ENCODE peak calls at places on chromosome 6, in six cellular contexts. J is uterus, U is Peyer's patch, H is thyroid gland, M is right lobe of liver, C is esophagus squamous epithelium. T is an unnamed sample.

GRCh38 chr6:87277123-87277522 is 45.3 kb upstream of the SMIM8 start:
- DNase-seq in J (no peak), U (no peak), H (no peak), M (no peak), C (no peak), T (no peak)

GRCh38 chr6:119658917-119659316 is 309.4 kb upstream of the MAN1A1 start:
- DNase-seq in J (no peak), U (no peak), H (no peak), M (no peak), C (no peak), T (no peak)

GRCh38 chr6:170164271-170164900 is 126.5 kb downstream of the DLL1 start:
- DNase-seq in J (no peak), U (no peak), H (no peak), M (no peak), C (no peak), T (peak)

GRCh38 chr6:52305385-52305784 is 20.8 kb upstream of the MCM3 start:
- DNase-seq in J (no peak), U (no peak), H (no peak), M (no peak), C (no peak), T (no peak)

GRCh38 chr6:109865968-109866367 is 112.1 kb upstream of the GPR6 start:
- DNase-seq in J (no peak), U (no peak), H (no peak), M (no peak), C (no peak), T (peak)

GRCh38 chr6:68087399-68088133 is 547.5 kb upstream of the ADGRB3 start:
- DNase-seq in J (no peak), U (no peak), H (no peak), M (no peak), C (no peak), T (no peak)

GRCh38 chr6:39566381-39566934 is 158.8 kb downstream of the KIF6 start:
- DNase-seq in J (no peak), U (no peak), H (no peak), M (no peak), C (no peak), T (no peak)

GRCh38 chr6:140590641-140591040 is 1216.2 kb upstream of the CITED2 start:
- DNase-seq in J (no peak), U (no peak), H (no peak), M (no peak), C (no peak), T (no peak)

GRCh38 chr6:27679968-27680694 is 207.2 kb upstream of the ZNF184 start:
- DNase-seq in J (no peak), U (no peak), H (no peak), M (no peak), C (no peak), T (no peak)

GRCh38 chr6:165515963-165516624 is 146.9 kb downstream of the PDE10A start:
- DNase-seq in J (no peak), U (no peak), H (no peak), M (no peak), C (no peak), T (no peak)

GRCh38 chr6:105135907-105136432 is 43.8 kb downstream of the POPDC3 start:
- DNase-seq in J (no peak), U (no peak), H (no peak), M (no peak), C (no peak), T (no peak)

GRCh38 chr6:152723398-152723797 is 25.7 kb downstream of the MYCT1 start:
- DNase-seq in J (no peak), U (no peak), H (no peak), M (no peak), C (no peak), T (no peak)

GRCh38 chr6:151876122-151876521 is 68.6 kb downstream of the ESR1 start:
- DNase-seq in J (no peak), U (no peak), H (no peak), M (no peak), C (no peak), T (no peak)

GRCh38 chr6:24832794-24833193 is 34.1 kb upstream of the ARMH2 start:
- DNase-seq in J (no peak), U (no peak), H (no peak), M (no peak), C (no peak), T (no peak)

GRCh38 chr6:149347067-149347466 is 29.6 kb downstream of the TAB2 start:
- DNase-seq in J (no peak), U (no peak), H (no peak), M (no peak), C (no peak), T (no peak)

GRCh38 chr6:2706482-2706881 is 44.2 kb downstream of the MYLK4 start:
- DNase-seq in J (no peak), U (no peak), H (peak), M (no peak), C (no peak), T (no peak)

GRCh38 chr6:25405442-25405841 is 126.3 kb downstream of the CARMIL1 start:
- DNase-seq in J (no peak), U (no peak), H (no peak), M (no peak), C (no peak), T (no peak)

GRCh38 chr6:45991189-45991588 is 24.5 kb downstream of the CLIC5 start:
- DNase-seq in J (no peak), U (no peak), H (no peak), M (no peak), C (no peak), T (no peak)

GRCh38 chr6:110529355-110529754 is 52.9 kb upstream of the SLC22A16 start:
- DNase-seq in J (no peak), U (no peak), H (no peak), M (no peak), C (no peak), T (no peak)

GRCh38 chr6:160431231-160431630 is 83.1 kb downstream of the SLC22A3 start:
- DNase-seq in J (peak), U (no peak), H (no peak), M (no peak), C (no peak), T (no peak)

GRCh38 chr6:19737968-19738367 is 99.2 kb upstream of the ID4 start:
- DNase-seq in J (no peak), U (no peak), H (no peak), M (no peak), C (no peak), T (no peak)

GRCh38 chr6:155126727-155127439 is 131.8 kb downstream of the TIAM2 start:
- DNase-seq in J (no peak), U (no peak), H (peak), M (no peak), C (no peak), T (no peak)

GRCh38 chr6:13722880-13723279 is 11.2 kb upstream of the RANBP9 start:
- DNase-seq in J (no peak), U (no peak), H (no peak), M (no peak), C (no peak), T (no peak)

GRCh38 chr6:166313255-166314070 is 5.3 kb upstream of the PRR18 start:
- DNase-seq in J (no peak), U (peak), H (peak), M (peak), C (no peak), T (peak)

GRCh38 chr6:113824411-113824810 is 32.7 kb upstream of the MARCKS start:
- DNase-seq in J (no peak), U (no peak), H (no peak), M (no peak), C (no peak), T (no peak)

GRCh38 chr6:10409766-10410209 is 5.1 kb downstream of the TFAP2A start:
- DNase-seq in J (no peak), U (no peak), H (no peak), M (no peak), C (no peak), T (no peak)

GRCh38 chr6:144094731-144095133 is 641 bp downstream of the SF3B5 start:
- DNase-seq in J (no peak), U (no peak), H (no peak), M (no peak), C (peak), T (peak)

GRCh38 chr6:80106418-80107235 is at the start of gene BCKDHB:
- DNase-seq in J (peak), U (peak), H (peak), M (peak), C (peak), T (peak)

GRCh38 chr6:80104520-80104919 is 2.0 kb upstream of the BCKDHB start:
- DNase-seq in J (no peak), U (no peak), H (no peak), M (no peak), C (no peak), T (no peak)

DNA sequence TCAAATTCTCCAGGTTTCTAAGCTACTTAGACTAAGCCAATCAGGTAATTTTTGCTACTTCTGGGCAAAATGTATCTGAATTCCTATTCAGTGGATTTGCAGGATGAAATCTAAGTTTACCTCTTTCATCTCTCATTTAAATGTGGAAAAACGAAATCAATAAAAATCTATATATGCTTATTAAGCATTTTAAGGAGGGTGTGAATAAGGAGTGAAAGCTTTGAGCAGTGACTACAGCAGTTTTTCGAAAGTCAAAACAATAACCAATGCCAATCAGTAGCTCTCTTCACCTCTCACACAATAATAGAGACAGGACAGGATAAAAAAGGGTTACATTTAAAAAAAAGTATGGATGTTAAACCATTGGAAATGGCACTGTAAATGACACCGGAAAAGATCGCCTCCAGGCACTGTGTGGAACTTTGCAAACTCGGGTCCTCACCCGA is 476 bp upstream of the BCKDHB start:
- DNase-seq in J (no peak), U (no peak), H (no peak), M (no peak), C (no peak), T (no peak)
- TF ChIP-seq POLR2A in J (no peak), U (no peak), H (no peak), M (no peak), C (no peak), T (no peak)

GRCh38 chr6:31837612-31838553 is 10.3 kb downstream of the HSPA1B start:
- DNase-seq in J (no peak), U (no peak), H (no peak), M (no peak), C (no peak), T (no peak)
- TF ChIP-seq POLR2A in J (no peak), U (no peak), H (no peak), M (no peak), C (no peak), T (no peak)

GRCh38 chr6:7730852-7731251 is 5.0 kb downstream of the BMP6 start:
- DNase-seq in J (no peak), U (no peak), H (no peak), M (no peak), C (no peak), T (no peak)
- TF ChIP-seq POLR2A in J (no peak), U (no peak), H (no peak), M (no peak), C (no peak), T (no peak)

GRCh38 chr6:168581236-168581635 is 140.3 kb downstream of the SMOC2 start:
- DNase-seq in J (no peak), U (no peak), H (no peak), M (no peak), C (no peak), T (no peak)
- TF ChIP-seq POLR2A in J (no peak), U (no peak), H (no peak), M (no peak), C (no peak), T (no peak)

T was measured in upper lobe of left lung.